ENCODE peak calls at places on chromosomes 2 and 18, in four cellular contexts. F is GM18507, K is heart left ventricle, R is H7. A is an unnamed sample.
A peak's percentile ranks its signal among the peaks of the same experiment; 100 is the strongest.

GRCh38 chr2:174510583-174511189 is 23.9 kb upstream of the GPR155 start:
- DNase-seq in K (no peak), R (no peak), F (no peak), A (no peak)

GRCh38 chr18:79400091-79400590 is 4.4 kb downstream of the NFATC1 start:
- DNase-seq in K (peak; percentile 84), R (peak; percentile 92), F (no peak), A (peak; percentile 76)

GRCh38 chr2:196291873-196292800 is 120.8 kb upstream of the STK17B start:
- DNase-seq in F (no peak), K (no peak), R (no peak), A (peak; percentile 80)

GRCh38 chr2:216083464-216084279 is 2.0 kb downstream of the TMEM169 start:
- DNase-seq in R (peak; percentile 65), F (no peak), K (no peak), A (peak; percentile 93)

GRCh38 chr2:234606906-234607305 is 110.0 kb upstream of the ARL4C start:
- DNase-seq in R (no peak), F (no peak), K (no peak), A (no peak)

GRCh38 chr2:190653231-190653630 is 4.3 kb downstream of the NAB1 start:
- DNase-seq in K (no peak), F (no peak), R (no peak), A (no peak)

GRCh38 chr2:64838817-64839216 is 150.4 kb upstream of the SLC1A4 start:
- DNase-seq in R (no peak), F (no peak), K (peak; percentile 26), A (peak; percentile 82)

GRCh38 chr2:3483227-3483985 is 35.9 kb downstream of the ADI1 start:
- DNase-seq in K (peak; percentile 96), R (peak; percentile 94), F (no peak), A (peak; percentile 81)

GRCh38 chr2:203936535-203936934 is at the start of gene ICOS:
- DNase-seq in K (no peak), R (no peak), F (no peak), A (no peak)

GRCh38 chr2:103991591-103991990 is 862.3 kb upstream of the POU3F3 start:
- DNase-seq in K (no peak), R (peak; percentile 14), F (no peak), A (no peak)

GRCh38 chr2:156918410-156918809 is 339.1 kb upstream of the GALNT5 start:
- DNase-seq in K (no peak), F (no peak), R (no peak), A (no peak)

GRCh38 chr2:28449489-28450395 is 46.1 kb upstream of the PLB1 start:
- DNase-seq in F (no peak), K (no peak), R (no peak), A (peak; percentile 85)

GRCh38 chr2:186848873-186849578 is at the start of gene ZSWIM2:
- DNase-seq in R (peak; percentile 74), K (peak; percentile 62), F (no peak), A (peak; percentile 88)

GRCh38 chr2:97730245-97730644 is 16.9 kb downstream of the ZAP70 start:
- DNase-seq in R (no peak), F (no peak), K (no peak), A (no peak)

GRCh38 chr2:36035137-36035536 is 320.4 kb upstream of the CRIM1 start:
- DNase-seq in F (no peak), K (no peak), R (no peak), A (no peak)

GRCh38 chr2:216341151-216341550 is 31.1 kb downstream of the MARCHF4 start:
- DNase-seq in K (peak; percentile 39), R (no peak), F (no peak), A (no peak)

GRCh38 chr2:239959059-239959971 is 65.8 kb downstream of the NDUFA10 start:
- DNase-seq in R (no peak), K (no peak), F (no peak), A (no peak)

GRCh38 chr2:200482194-200482593 is 27.7 kb downstream of the KCTD18 start:
- DNase-seq in K (no peak), F (peak; percentile 35), R (no peak), A (no peak)

GRCh38 chr2:96960271-96960955 is 26.0 kb downstream of the FAM178B start:
- DNase-seq in K (peak; percentile 93), F (peak; percentile 77), R (peak; percentile 96), A (peak; percentile 93)

GRCh38 chr2:237739101-237739500 is 59.5 kb upstream of the RBM44 start:
- DNase-seq in K (peak; percentile 86), R (peak; percentile 67), F (no peak), A (peak; percentile 50)

GRCh38 chr2:184302506-184302905 is 295.8 kb upstream of the ZNF804A start:
- DNase-seq in F (no peak), K (no peak), R (no peak), A (no peak)

GRCh38 chr2:226835420-226835795 is 446 bp upstream of the RHBDD1 start:
- DNase-seq in F (no peak), K (peak; percentile 36), R (peak; percentile 66), A (peak; percentile 73)

GRCh38 chr2:70391988-70392387 is 90.1 kb upstream of the FAM136A start:
- DNase-seq in F (no peak), R (no peak), K (no peak), A (peak; percentile 46)

GRCh38 chr18:49279487-49279886 is 181.0 kb downstream of the DYM start:
- DNase-seq in K (no peak), F (no peak), R (no peak), A (no peak)

GRCh38 chr2:11242545-11243174 is 87.4 kb downstream of the SLC66A3 start:
- DNase-seq in K (no peak), F (no peak), R (no peak), A (no peak)

GRCh38 chr2:223052710-223053261 is 796 bp downstream of the KCNE4 start:
- DNase-seq in R (no peak), F (no peak), K (peak; percentile 35), A (no peak)

GRCh38 chr2:6787376-6787775 is 78.3 kb downstream of the CMPK2 start:
- DNase-seq in F (no peak), R (no peak), K (no peak), A (peak; percentile 15)

GRCh38 chr2:105782646-105783045 is 37.9 kb downstream of the NCK2 start:
- DNase-seq in R (no peak), F (no peak), K (no peak), A (no peak)

GRCh38 chr2:74147729-74148456 is at the start of gene BOLA3:
- DNase-seq in F (peak; percentile 89), R (peak; percentile 99), K (peak; percentile 91), A (peak; percentile 96)

GRCh38 chr2:23525137-23525765 is 140.3 kb downstream of the KLHL29 start:
- DNase-seq in F (no peak), R (no peak), K (peak; percentile 9), A (no peak)

GRCh38 chr2:109164739-109165221 is 35.8 kb downstream of the SH3RF3 start:
- DNase-seq in F (no peak), K (no peak), R (no peak), A (no peak)

GRCh38 chr2:166410828-166411472 is 35.2 kb upstream of the SCN9A start:
- DNase-seq in R (no peak), K (no peak), F (no peak), A (no peak)

GRCh38 chr2:216603884-216604245 is 29.4 kb upstream of the IGFBP2 start:
- DNase-seq in R (no peak), K (no peak), F (no peak), A (no peak)

GRCh38 chr2:238069021-238069709 is 8.4 kb downstream of the SCLY start:
- DNase-seq in R (peak; percentile 22), K (no peak), F (no peak), A (peak; percentile 35)

GRCh38 chr18:26301681-26302080 is 75.4 kb downstream of the TAF4B start:
- DNase-seq in K (no peak), R (no peak), F (no peak), A (no peak)

GRCh38 chr2:126914811-126915500 is 16.3 kb downstream of the TEX51 start:
- DNase-seq in F (no peak), R (no peak), K (no peak), A (no peak)

GRCh38 chr2:203650860-203651613 is 55.4 kb upstream of the CD28 start:
- DNase-seq in R (no peak), K (no peak), F (no peak), A (no peak)

GRCh38 chr2:240170883-240171282 is 30.4 kb upstream of the OTOS start:
- DNase-seq in F (no peak), R (no peak), K (no peak), A (no peak)

A was measured in islet precursor cell.